ENCODE peak calls at places on chromosomes 6 and 20, in seven cellular contexts. X is GM10248, J is AG10803, B is iPS-NIHi11, P is iPS DF 19.7, I is prostate gland, Y is NAMALWA. V is an unnamed sample.

GRCh38 chr6:126180585-126180984 is 159.3 kb upstream of the CENPW start:
- DNase-seq in B (no peak), Y (no peak), X (no peak), I (no peak), J (peak), P (no peak), V (peak)

GRCh38 chr20:59972037-59972801 is 14.0 kb downstream of the CDH26 start:
- DNase-seq in I (peak), J (no peak), X (no peak), B (no peak), Y (no peak), P (no peak), V (no peak)

GRCh38 chr6:57109905-57110304 is 19.9 kb downstream of the ZNF451 start:
- DNase-seq in X (no peak), Y (no peak), P (no peak), J (peak), B (no peak), I (no peak), V (peak)

GRCh38 chr6:140269766-140270165 is 895.3 kb upstream of the CITED2 start:
- DNase-seq in P (no peak), X (no peak), B (no peak), Y (no peak), I (no peak), J (peak), V (peak)

GRCh38 chr6:50145125-50145524 is 95.4 kb upstream of the DEFB112 start:
- DNase-seq in P (no peak), Y (peak), B (peak), X (no peak), I (no peak), J (peak), V (peak)

GRCh38 chr6:12605888-12606345 is 110.7 kb upstream of the PHACTR1 start:
- DNase-seq in I (peak), Y (peak), B (peak), X (no peak), J (peak), P (peak), V (peak)

GRCh38 chr6:2744206-2744771 is 6.4 kb downstream of the MYLK4 start:
- DNase-seq in I (no peak), X (no peak), P (no peak), Y (no peak), B (no peak), J (no peak), V (peak)

GRCh38 chr6:93389192-93389591 is 30.2 kb downstream of the EPHA7 start:
- DNase-seq in J (no peak), P (no peak), X (no peak), B (no peak), I (no peak), Y (no peak), V (no peak)

GRCh38 chr6:57242505-57242904 is 20.4 kb upstream of the RAB23 start:
- DNase-seq in P (no peak), Y (no peak), I (no peak), X (no peak), B (no peak), J (peak), V (peak)

GRCh38 chr6:133778414-133778813 is 110.5 kb upstream of the TCF21 start:
- DNase-seq in Y (no peak), I (no peak), P (no peak), J (peak), X (no peak), B (no peak), V (peak)

GRCh38 chr20:61822396-61822795 is 243.3 kb downstream of the TAF4 start:
- DNase-seq in B (no peak), P (no peak), Y (no peak), I (no peak), X (no peak), J (no peak), V (no peak)

GRCh38 chr6:5504078-5504477 is 242.8 kb downstream of the FARS2 start:
- DNase-seq in Y (no peak), B (no peak), I (no peak), P (no peak), J (no peak), X (no peak), V (no peak)

GRCh38 chr6:75893776-75894152 is 144.7 kb downstream of the MYO6 start:
- DNase-seq in X (no peak), P (no peak), Y (no peak), I (no peak), B (no peak), J (peak), V (no peak)

GRCh38 chr6:114713690-114714089 is 370.9 kb upstream of the HS3ST5 start:
- DNase-seq in X (no peak), B (no peak), P (no peak), Y (no peak), I (no peak), J (no peak), V (no peak)

GRCh38 chr6:836276-836853 is 143.4 kb upstream of the EXOC2 start:
- DNase-seq in J (no peak), I (no peak), P (no peak), Y (no peak), B (no peak), X (no peak), V (no peak)

GRCh38 chr6:165929607-165930006 is 238.0 kb downstream of the TBXT start:
- DNase-seq in P (no peak), Y (no peak), J (no peak), X (no peak), I (no peak), B (no peak), V (no peak)

GRCh38 chr6:99514089-99514488 is 1.1 kb downstream of the USP45 start:
- DNase-seq in Y (no peak), X (no peak), J (no peak), I (no peak), B (peak), P (no peak), V (no peak)

GRCh38 chr20:24016560-24016959 is 28.0 kb upstream of the GGTLC1 start:
- DNase-seq in P (no peak), B (no peak), J (no peak), Y (no peak), I (no peak), X (no peak), V (no peak)

GRCh38 chr6:56649053-56649769 is 6.5 kb upstream of the DST start:
- DNase-seq in X (no peak), B (no peak), Y (no peak), P (no peak), J (peak), I (no peak), V (no peak)

GRCh38 chr6:129853996-129854711 is 7.0 kb downstream of the TMEM244 start:
- DNase-seq in P (no peak), B (no peak), I (no peak), J (no peak), Y (no peak), X (no peak), V (peak)

GRCh38 chr6:89297695-89298351 is 17.3 kb downstream of the GABRR2 start:
- DNase-seq in I (peak), Y (no peak), J (peak), B (peak), X (peak), P (no peak), V (peak)

GRCh38 chr20:22438926-22439325 is 145.4 kb downstream of the FOXA2 start:
- DNase-seq in J (no peak), I (no peak), B (peak), Y (peak), P (peak), X (no peak), V (no peak)

GRCh38 chr6:2102316-2102883 is 143.0 kb downstream of the GMDS start:
- DNase-seq in P (no peak), Y (no peak), B (no peak), X (no peak), J (no peak), I (no peak), V (no peak)

GRCh38 chr6:164926686-164927085 is 382.7 kb downstream of the C6orf118 start:
- DNase-seq in B (no peak), J (no peak), X (no peak), Y (no peak), P (no peak), I (no peak), V (no peak)

GRCh38 chr6:150723857-150724256 is 124.2 kb downstream of the PLEKHG1 start:
- DNase-seq in P (no peak), I (no peak), X (no peak), Y (no peak), J (peak), B (no peak), V (no peak)

GRCh38 chr6:64955435-64955848 is 751.6 kb downstream of the EYS start:
- DNase-seq in J (no peak), I (no peak), P (no peak), X (no peak), B (no peak), Y (no peak), V (no peak)